ENCODE peak calls at places on chromosome 3, in four cellular contexts. R, X, A and M are unnamed samples.

GRCh38 chr3:172513488-172513887 is 9.7 kb downstream of the TNFSF10 start:
- DNase-seq in R (no peak), X (no peak), A (no peak), M (no peak)

GRCh38 chr3:32243519-32243918 is 5.0 kb downstream of the CMTM8 start:
- DNase-seq in R (no peak), X (no peak), A (no peak), M (no peak)

GRCh38 chr3:13040381-13041074 is 32.7 kb downstream of the IQSEC1 start:
- DNase-seq in R (no peak), X (peak; percentile 64), A (no peak), M (peak; percentile 70)

GRCh38 chr3:52428151-52429005 is 16.5 kb downstream of the SEMA3G start:
- DNase-seq in R (no peak), X (peak; percentile 35), A (no peak), M (peak; percentile 70)

GRCh38 chr3:181709537-181710279 is 2.0 kb upstream of the SOX2 start:
- DNase-seq in R (no peak), X (peak; percentile 51), A (peak; percentile 94), M (peak; percentile 72)

GRCh38 chr3:122679467-122680291 is 960 bp upstream of the PARP14 start:
- DNase-seq in R (no peak), X (peak; percentile 43), A (no peak), M (no peak)

GRCh38 chr3:9852528-9852927 is 8.7 kb upstream of the RPUSD3 start:
- DNase-seq in R (no peak), X (no peak), A (no peak), M (no peak)

GRCh38 chr3:15324335-15324734 is 8.1 kb downstream of the SH3BP5 start:
- DNase-seq in R (no peak), X (no peak), A (no peak), M (no peak)

GRCh38 chr3:130276203-130276803 is 69.2 kb upstream of the COL6A5 start:
- DNase-seq in R (no peak), X (peak; percentile 64), A (no peak), M (peak; percentile 65)

GRCh38 chr3:134212898-134213665 is 37.6 kb downstream of the RYK start:
- DNase-seq in R (peak; percentile 51), X (peak; percentile 62), A (peak; percentile 99), M (peak; percentile 58)

GRCh38 chr3:108509263-108509662 is 1.1 kb downstream of the MYH15 start:
- DNase-seq in R (no peak), X (no peak), A (no peak), M (peak; percentile 52)

GRCh38 chr3:126936853-126937395 is 46.0 kb upstream of the PLXNA1 start:
- DNase-seq in R (no peak), X (no peak), A (no peak), M (no peak)

GRCh38 chr3:160697628-160698382 is 20.8 kb downstream of the ARL14 start:
- DNase-seq in R (no peak), X (no peak), A (no peak), M (no peak)

GRCh38 chr3:146072824-146073223 is 88.2 kb downstream of the PLOD2 start:
- DNase-seq in R (no peak), X (no peak), A (no peak), M (no peak)

GRCh38 chr3:122660575-122660974 is 20.1 kb upstream of the PARP14 start:
- DNase-seq in R (no peak), X (no peak), A (peak; percentile 78), M (no peak)

GRCh38 chr3:67564008-67564407 is 90.4 kb downstream of the SUCLG2 start:
- DNase-seq in R (no peak), X (no peak), A (no peak), M (no peak)

GRCh38 chr3:21954709-21955108 is 203.7 kb upstream of the ZNF385D start:
- DNase-seq in R (no peak), X (no peak), A (no peak), M (no peak)

GRCh38 chr3:86787091-86787490 is 203.9 kb downstream of the VGLL3 start:
- DNase-seq in R (no peak), X (no peak), A (no peak), M (no peak)

GRCh38 chr3:69563968-69564367 is 175.3 kb upstream of the MITF start:
- DNase-seq in R (no peak), X (no peak), A (no peak), M (no peak)

GRCh38 chr3:184641430-184641829 is 70.4 kb downstream of the MAGEF1 start:
- DNase-seq in R (no peak), X (no peak), A (no peak), M (no peak)

GRCh38 chr3:177776656-177777055 is 579.4 kb upstream of the TBL1XR1 start:
- DNase-seq in R (no peak), X (no peak), A (no peak), M (no peak)

GRCh38 chr3:112405845-112406244 is 72.9 kb downstream of the CD200 start:
- DNase-seq in R (no peak), X (no peak), A (no peak), M (no peak)

GRCh38 chr3:182214406-182214805 is 502.7 kb downstream of the SOX2 start:
- DNase-seq in R (no peak), X (no peak), A (no peak), M (no peak)

GRCh38 chr3:111333642-111334041 is 208.4 kb upstream of the CD96 start:
- DNase-seq in R (no peak), X (no peak), A (no peak), M (no peak)
- TF ChIP-seq NRF1 in R (no peak), X (no peak), A (no peak), M (no peak)

DNA sequence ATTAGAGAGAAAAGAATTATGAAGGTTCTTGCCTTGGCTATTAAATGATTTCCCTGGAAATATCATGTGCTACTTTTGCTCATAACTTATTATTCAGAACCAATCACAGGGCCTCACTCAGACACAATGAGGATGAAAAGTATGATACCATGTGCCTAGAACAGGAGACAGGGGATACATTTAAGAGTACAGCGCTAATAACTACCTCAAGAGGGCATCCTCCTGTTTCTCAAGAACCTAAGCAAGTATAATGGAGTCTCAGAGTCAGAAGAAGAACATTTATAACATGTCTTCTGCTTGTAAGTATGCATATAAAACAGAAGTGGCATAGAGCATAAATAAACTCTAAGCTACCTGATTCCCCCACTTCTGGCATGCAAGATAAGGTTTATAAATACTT is 125.4 kb upstream of the MME start:
- DNase-seq in R (no peak), X (peak; percentile 37), A (no peak), M (no peak)
- TF ChIP-seq NRF1 in R (no peak), X (no peak), A (no peak), M (no peak)

GRCh38 chr3:40827942-40828688 is 303.4 kb downstream of the ZNF621 start:
- DNase-seq in R (no peak), X (no peak), A (no peak), M (no peak)
- TF ChIP-seq NRF1 in R (no peak), X (no peak), A (no peak), M (no peak)

GRCh38 chr3:153373571-153373970 is 211.5 kb downstream of the RAP2B start:
- DNase-seq in R (peak; percentile 8), X (no peak), A (no peak), M (no peak)

GRCh38 chr3:153369561-153370374 is 207.7 kb downstream of the RAP2B start:
- DNase-seq in R (no peak), X (no peak), A (no peak), M (no peak)

GRCh38 chr3:153370680-153371079 is 208.7 kb downstream of the RAP2B start:
- DNase-seq in R (no peak), X (no peak), A (no peak), M (no peak)

GRCh38 chr3:153372326-153372725 is 210.3 kb downstream of the RAP2B start:
- DNase-seq in R (no peak), X (no peak), A (no peak), M (no peak)
- TF ChIP-seq NRF1 in R (no peak), X (no peak), A (no peak), M (no peak)

DNA sequence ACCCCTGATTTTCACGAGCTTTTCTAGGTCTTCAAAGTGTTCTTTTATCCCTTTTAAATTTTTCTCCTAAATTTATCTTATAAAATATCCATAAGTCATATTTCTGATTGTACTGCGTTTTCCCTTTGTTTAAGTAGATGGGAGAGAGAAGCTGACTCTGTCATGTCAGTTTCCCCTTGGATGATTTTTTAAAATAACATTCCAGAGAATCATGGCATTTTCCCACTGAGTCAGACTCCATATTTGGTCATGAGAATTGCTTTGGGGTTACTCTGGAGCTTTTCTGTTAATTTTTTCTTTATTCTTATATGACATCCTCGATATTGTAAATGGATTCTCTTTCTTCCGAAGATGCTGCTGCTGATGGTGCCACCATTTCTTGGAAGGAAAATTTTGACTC is 28.6 kb upstream of the UMPS start:
- DNase-seq in R (no peak), X (no peak), A (no peak), M (no peak)
- TF ChIP-seq NRF1 in R (no peak), X (no peak), A (no peak), M (no peak)

GRCh38 chr3:143676021-143676420 is 172.2 kb downstream of the SLC9A9 start:
- DNase-seq in R (no peak), X (no peak), A (no peak), M (no peak)
- TF ChIP-seq NRF1 in R (no peak), X (peak; percentile 35), A (no peak), M (no peak)

GRCh38 chr3:139803294-139803693 is 125.5 kb upstream of the NMNAT3 start:
- DNase-seq in R (no peak), X (no peak), A (no peak), M (no peak)

GRCh38 chr3:139793408-139793807 is 115.6 kb upstream of the NMNAT3 start:
- DNase-seq in R (no peak), X (no peak), A (no peak), M (no peak)

GRCh38 chr3:139794469-139795265 is 116.9 kb upstream of the NMNAT3 start:
- DNase-seq in R (no peak), X (no peak), A (no peak), M (no peak)

GRCh38 chr3:139797724-139798343 is 120.1 kb upstream of the NMNAT3 start:
- DNase-seq in R (no peak), X (peak; percentile 30), A (peak; percentile 70), M (no peak)
- TF ChIP-seq NRF1 in R (no peak), X (no peak), A (no peak), M (no peak)

DNA sequence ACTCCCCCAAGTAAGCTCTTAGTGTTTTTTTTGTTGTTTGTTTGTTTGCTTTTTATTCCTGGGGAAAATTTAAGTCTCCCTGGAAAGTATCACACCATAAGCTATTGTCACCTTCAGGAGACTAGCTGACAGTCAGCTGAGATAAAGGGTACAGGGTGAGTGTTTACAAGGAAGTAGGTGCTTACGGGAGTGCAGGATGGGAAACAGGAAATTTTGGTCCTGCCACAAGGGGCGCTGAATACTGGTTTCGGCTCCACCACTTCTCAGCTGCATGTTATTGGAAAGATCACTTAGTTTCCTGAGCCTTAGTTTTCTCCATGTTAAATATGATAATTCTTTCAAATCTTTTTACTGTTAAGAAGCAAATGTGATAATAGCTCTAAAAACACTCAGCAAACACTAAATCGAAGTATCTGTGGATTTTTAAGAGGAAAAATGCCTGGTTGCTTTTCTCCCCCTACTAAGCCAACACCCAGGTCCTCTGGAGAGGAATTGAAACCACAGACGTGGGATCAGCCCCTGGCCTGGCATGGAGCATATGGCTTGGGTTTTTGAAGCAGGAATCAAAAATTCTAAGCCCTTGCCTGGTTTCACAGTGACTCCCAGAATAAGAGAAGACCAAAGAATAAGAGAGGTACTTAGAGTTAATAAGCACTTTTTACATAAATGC is 90.7 kb downstream of the SCN11A start:
- DNase-seq in R (peak; percentile 8), X (peak; percentile 75), A (peak; percentile 73), M (peak; percentile 56)
- TF ChIP-seq NRF1 in R (no peak), X (no peak), A (no peak), M (no peak)